ENCODE peak calls at places on chromosomes 3 and 15, in four cellular contexts. K is sigmoid colon, F is A549, M is heart left ventricle. Y is an unnamed sample.

GRCh38 chr3:195256639-195257453 is 14.1 kb downstream of the XXYLT1 start:
- DNase-seq in F (no peak), K (no peak), M (no peak), Y (no peak)

GRCh38 chr15:47300035-47300434 is 417.3 kb upstream of the SEMA6D start:
- DNase-seq in K (no peak), M (no peak), F (no peak), Y (no peak)

GRCh38 chr3:102032491-102033383 is 183.4 kb downstream of the NFKBIZ start:
- DNase-seq in K (no peak), F (no peak), M (no peak), Y (no peak)

GRCh38 chr15:94080416-94080815 is 150.9 kb upstream of the MCTP2 start:
- DNase-seq in M (peak), K (no peak), F (no peak), Y (no peak)

GRCh38 chr3:4976109-4976508 is 3.1 kb upstream of the BHLHE40 start:
- DNase-seq in K (no peak), F (peak), M (peak), Y (peak)

GRCh38 chr3:52077376-52077775 is 21.0 kb upstream of the DUSP7 start:
- DNase-seq in M (no peak), F (no peak), K (no peak), Y (no peak)

GRCh38 chr15:50046159-50046558 is 72.9 kb downstream of the ATP8B4 start:
- DNase-seq in F (no peak), M (no peak), K (no peak), Y (no peak)

GRCh38 chr3:128242818-128243601 is 89.7 kb downstream of the EEFSEC start:
- DNase-seq in M (no peak), F (no peak), K (no peak), Y (no peak)

GRCh38 chr3:2303567-2303966 is 204.9 kb downstream of the CNTN4 start:
- DNase-seq in F (no peak), K (no peak), M (no peak), Y (peak)

GRCh38 chr15:75348034-75348562 is 1.3 kb downstream of the NEIL1 start:
- DNase-seq in M (no peak), F (no peak), K (no peak), Y (no peak)

GRCh38 chr15:75348563-75349350 is 1.9 kb downstream of the NEIL1 start:
- DNase-seq in M (no peak), F (no peak), K (no peak), Y (no peak)

GRCh38 chr15:75349851-75350588 is 3.2 kb downstream of the NEIL1 start:
- DNase-seq in F (no peak), M (no peak), K (no peak), Y (no peak)

GRCh38 chr15:75352186-75352585 is 5.3 kb downstream of the NEIL1 start:
- DNase-seq in M (no peak), F (no peak), K (no peak), Y (no peak)

DNA sequence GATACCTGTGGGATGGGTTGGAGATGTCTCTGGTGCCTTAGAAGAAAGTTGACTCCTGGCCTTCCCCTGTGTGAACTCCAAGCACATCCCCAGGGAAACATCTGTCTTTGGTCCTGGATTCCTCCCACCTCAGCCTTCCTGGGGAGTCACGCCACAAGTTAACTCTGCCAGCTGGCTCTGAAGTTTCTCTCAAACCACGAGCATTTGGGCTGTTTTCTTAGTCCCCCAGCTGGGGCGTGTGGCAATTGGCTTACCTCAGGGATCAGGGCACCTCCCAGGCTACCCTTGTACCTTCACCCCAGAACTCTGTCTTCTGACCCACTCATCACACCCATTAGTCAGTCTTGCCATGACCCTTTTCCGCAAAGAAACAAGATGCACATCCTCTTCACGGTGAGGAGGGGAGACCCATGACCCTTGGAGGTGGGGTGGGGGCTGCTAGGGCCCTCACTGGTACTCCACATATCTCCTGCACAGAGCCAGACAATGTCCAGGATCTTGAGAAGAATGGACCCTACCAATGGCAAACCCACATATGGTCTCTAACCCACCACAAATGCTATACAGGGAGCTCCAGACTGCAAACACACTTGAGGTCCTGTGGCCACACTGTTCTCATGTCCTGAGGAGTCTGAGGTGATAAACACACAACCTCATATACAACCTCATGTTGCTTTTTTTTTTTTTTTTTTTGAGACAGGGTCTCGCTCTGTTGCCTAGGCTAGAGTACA is 3.9 kb downstream of the NEIL1 start:
- DNase-seq in F (no peak), K (no peak), M (no peak), Y (no peak)
- TF ChIP-seq POLR2A in F (no peak), K (no peak), M (no peak), Y (no peak)

GRCh38 chr15:78149068-78149804 is at the start of gene IDH3A:
- DNase-seq in K (peak), F (peak), M (peak), Y (peak)
- TF ChIP-seq POLR2A in K (peak), F (peak), M (peak), Y (peak)

GRCh38 chr3:53239800-53240199 is 16.0 kb downstream of the TKT start:
- DNase-seq in M (no peak), K (no peak), F (no peak), Y (no peak)

GRCh38 chr3:53236112-53236841 is 19.5 kb downstream of the TKT start:
- DNase-seq in M (peak), K (peak), F (peak), Y (peak)

GRCh38 chr3:53235545-53235944 is 20.3 kb downstream of the TKT start:
- DNase-seq in K (no peak), F (no peak), M (peak), Y (no peak)

GRCh38 chr3:53238881-53239280 is 16.9 kb downstream of the TKT start:
- DNase-seq in M (no peak), F (peak), K (no peak), Y (no peak)

DNA sequence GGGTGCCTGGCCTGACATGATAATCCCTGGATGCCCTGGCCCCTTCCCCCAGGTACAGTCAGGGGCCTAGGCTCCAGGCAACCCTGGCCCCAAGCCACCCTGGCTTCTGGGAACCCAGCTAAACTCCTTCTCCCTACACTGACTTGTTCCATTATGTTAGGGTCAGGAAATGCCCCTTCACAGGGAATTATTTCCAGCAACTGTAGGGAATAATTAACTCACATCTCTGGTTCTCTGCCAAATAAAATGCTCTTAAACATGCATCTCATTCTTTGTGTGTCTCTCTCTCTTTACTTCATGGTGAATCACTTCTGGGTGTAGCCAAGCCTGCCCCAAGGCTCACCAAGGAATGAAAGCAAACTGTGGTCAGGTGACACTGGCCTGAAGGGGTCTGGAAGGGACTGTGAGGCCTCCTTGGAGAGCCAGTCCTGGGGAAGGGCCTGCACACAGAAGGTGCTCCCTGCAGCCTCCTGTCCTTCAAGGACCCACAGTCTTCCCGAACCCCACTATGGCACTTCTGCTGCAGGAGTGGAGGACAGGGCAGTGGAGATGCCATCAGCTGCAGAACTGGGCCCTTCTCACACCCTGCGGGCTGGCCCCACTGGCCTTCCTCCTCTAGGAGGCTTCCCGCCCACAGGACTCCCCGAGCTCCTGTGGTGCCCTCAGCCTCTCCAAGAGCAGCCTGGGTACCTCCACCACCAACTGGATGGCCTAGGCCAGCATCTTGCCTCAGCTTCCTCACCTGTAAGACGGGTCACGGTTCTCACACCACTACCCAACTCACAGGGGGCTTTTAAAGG is 17.6 kb downstream of the TKT start:
- DNase-seq in M (peak), K (no peak), F (peak), Y (peak)
- TF ChIP-seq POLR2A in M (no peak), K (no peak), F (peak), Y (no peak)

GRCh38 chr3:25900171-25900570 is 110.3 kb downstream of the OXSM start:
- DNase-seq in M (no peak), K (no peak), F (no peak), Y (no peak)

GRCh38 chr3:25899352-25900101 is 109.6 kb downstream of the OXSM start:
- DNase-seq in F (no peak), M (no peak), K (no peak), Y (no peak)

GRCh38 chr3:25902586-25902985 is 112.7 kb downstream of the OXSM start:
- DNase-seq in K (no peak), M (no peak), F (no peak), Y (no peak)

GRCh38 chr3:25903371-25903770 is 113.5 kb downstream of the OXSM start:
- DNase-seq in M (no peak), F (no peak), K (no peak), Y (no peak)

DNA sequence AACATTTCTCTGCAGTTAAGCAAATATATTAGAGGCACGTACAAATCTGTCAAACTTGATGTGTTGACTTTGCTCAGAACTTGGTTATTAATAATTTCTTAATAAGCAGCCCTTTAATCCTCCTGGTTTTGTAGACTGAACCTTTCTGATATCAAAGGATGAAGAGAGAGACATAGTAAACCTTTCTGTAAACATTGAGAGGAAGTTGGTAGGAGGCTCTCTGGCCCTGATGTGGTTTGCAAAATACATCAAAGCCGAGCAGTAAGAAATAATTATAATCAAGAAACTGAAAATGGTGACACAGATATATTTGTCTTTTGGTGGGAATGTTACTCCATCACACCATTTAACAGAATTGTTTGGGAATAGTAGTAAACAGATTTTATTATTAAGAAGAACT is 111.9 kb downstream of the OXSM start:
- DNase-seq in M (no peak), K (no peak), F (no peak), Y (no peak)
- TF ChIP-seq POLR2A in M (no peak), K (no peak), F (no peak), Y (no peak)

GRCh38 chr3:188153949-188154757 is at the start of gene LPP:
- DNase-seq in K (peak), F (peak), M (peak), Y (peak)
- TF ChIP-seq POLR2A in K (no peak), F (no peak), M (no peak), Y (no peak)

GRCh38 chr15:52805351-52806283 is 15.5 kb upstream of the ONECUT1 start:
- DNase-seq in M (no peak), K (no peak), F (no peak), Y (no peak)
- TF ChIP-seq POLR2A in M (no peak), K (no peak), F (no peak), Y (no peak)

GRCh38 chr3:118245312-118245711 is 789.3 kb downstream of the IGSF11 start:
- DNase-seq in F (no peak), K (no peak), M (no peak), Y (no peak)

GRCh38 chr3:118239253-118239652 is 795.4 kb downstream of the IGSF11 start:
- DNase-seq in M (no peak), K (no peak), F (no peak), Y (no peak)

DNA sequence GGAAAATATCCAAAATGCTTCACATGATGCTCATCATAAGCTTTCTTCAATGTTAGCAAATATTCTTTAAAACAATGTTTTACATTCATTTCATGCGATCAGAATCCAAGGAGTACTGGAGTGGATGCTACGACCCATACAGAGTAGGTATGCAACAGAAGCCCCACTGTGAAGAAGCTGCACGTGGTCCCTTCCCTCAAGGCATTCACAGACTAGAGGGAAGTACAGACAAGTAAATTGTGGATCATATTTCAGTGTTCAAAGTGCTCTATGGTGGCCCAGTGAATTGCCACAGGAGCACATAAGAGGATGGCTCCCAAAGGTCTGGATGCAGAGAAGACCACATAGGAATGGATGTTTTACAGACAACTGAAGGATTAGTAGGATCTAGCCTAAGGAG is 789.9 kb downstream of the IGSF11 start:
- DNase-seq in K (no peak), M (no peak), F (no peak), Y (no peak)
- TF ChIP-seq POLR2A in K (no peak), M (no peak), F (no peak), Y (no peak)

GRCh38 chr3:40452876-40453730 is 4.0 kb upstream of the RPL14 start:
- DNase-seq in M (peak), K (peak), F (peak), Y (peak)
- TF ChIP-seq POLR2A in M (no peak), K (peak), F (peak), Y (peak)

GRCh38 chr3:64023187-64023860 is at the start of gene PSMD6:
- DNase-seq in M (peak), F (peak), K (peak), Y (peak)
- TF ChIP-seq POLR2A in M (no peak), F (peak), K (no peak), Y (peak)